ENCODE peak calls at places on chromosome 1, in five cellular contexts. X is neural crest cell, S is IMR-90, M is transverse colon, K is EL. N is an unnamed sample.

GRCh38 chr1:212645563-212646543 is 37.3 kb downstream of the ATF3 start:
- DNase-seq in X (no peak), S (no peak), M (no peak), K (no peak), N (no peak)

GRCh38 chr1:26336477-26337205 is 17.3 kb downstream of the CRYBG2 start:
- DNase-seq in X (peak; percentile 42), S (no peak), M (peak; percentile 96), K (peak; percentile 66), N (no peak)

GRCh38 chr1:170290226-170290625 is 144.5 kb downstream of the NTMT2 start:
- DNase-seq in X (no peak), S (no peak), M (no peak), K (no peak), N (no peak)

GRCh38 chr1:14945132-14946010 is 208.2 kb upstream of the TMEM51 start:
- DNase-seq in X (no peak), S (peak; percentile 90), M (peak; percentile 50), K (peak; percentile 94), N (no peak)

GRCh38 chr1:58836396-58836795 is 52.5 kb upstream of the JUN start:
- DNase-seq in X (no peak), S (no peak), M (no peak), K (no peak), N (no peak)

GRCh38 chr1:241063281-241063680 is 293.7 kb downstream of the RGS7 start:
- DNase-seq in X (no peak), S (no peak), M (no peak), K (no peak), N (no peak)

GRCh38 chr1:225423518-225423855 is 4.4 kb downstream of the LBR start:
- DNase-seq in X (no peak), S (no peak), M (no peak), K (no peak), N (no peak)

GRCh38 chr1:247452447-247453039 is 5.4 kb downstream of the OR2B11 start:
- DNase-seq in X (no peak), S (no peak), M (no peak), K (no peak), N (no peak)

GRCh38 chr1:202122639-202123335 is at the start of gene GPR37L1:
- DNase-seq in X (peak; percentile 57), S (peak; percentile 50), M (no peak), K (peak; percentile 59), N (peak; percentile 47)

GRCh38 chr1:156896490-156897033 is 3.0 kb downstream of the PEAR1 start:
- DNase-seq in X (no peak), S (peak; percentile 92), M (no peak), K (peak; percentile 97), N (no peak)

GRCh38 chr1:36151845-36152203 is 2.5 kb upstream of the TRAPPC3 start:
- DNase-seq in X (no peak), S (no peak), M (peak; percentile 61), K (no peak), N (no peak)

GRCh38 chr1:18530567-18531502 is 50.1 kb downstream of the KLHDC7A start:
- DNase-seq in X (no peak), S (no peak), M (peak; percentile 31), K (no peak), N (peak; percentile 25)

GRCh38 chr1:109640285-109640865 is 15.5 kb upstream of the GSTM4 start:
- DNase-seq in X (peak; percentile 99), S (peak; percentile 55), M (peak; percentile 93), K (peak; percentile 71), N (no peak)

GRCh38 chr1:71565267-71565666 is 484.4 kb upstream of the ZRANB2 start:
- DNase-seq in X (no peak), S (peak; percentile 83), M (no peak), K (no peak), N (no peak)

GRCh38 chr1:68016364-68016763 is 34.1 kb downstream of the DIRAS3 start:
- DNase-seq in X (no peak), S (peak; percentile 34), M (no peak), K (no peak), N (no peak)

GRCh38 chr1:179771509-179771908 is 28.4 kb downstream of the FAM163A start:
- DNase-seq in X (no peak), S (no peak), M (no peak), K (no peak), N (no peak)

GRCh38 chr1:46492871-46493270 is 3.2 kb downstream of the DMBX1 start:
- DNase-seq in X (no peak), S (no peak), M (no peak), K (no peak), N (no peak)

GRCh38 chr1:17274186-17275170 is 25.6 kb downstream of the PADI3 start:
- DNase-seq in X (peak; percentile 75), S (peak; percentile 29), M (peak; percentile 74), K (peak; percentile 71), N (peak; percentile 55)

GRCh38 chr1:23613191-23614126 is 54.2 kb upstream of the ID3 start:
- DNase-seq in X (no peak), S (no peak), M (peak; percentile 49), K (no peak), N (no peak)

GRCh38 chr1:226541631-226542622 is 6.6 kb upstream of the STUM start:
- DNase-seq in X (no peak), S (no peak), M (peak; percentile 61), K (no peak), N (no peak)

GRCh38 chr1:210826686-210827085 is 307.3 kb downstream of the KCNH1 start:
- DNase-seq in X (no peak), S (no peak), M (no peak), K (no peak), N (no peak)

GRCh38 chr1:33434363-33434750 is 3.5 kb upstream of the PHC2 start:
- DNase-seq in X (no peak), S (no peak), M (no peak), K (no peak), N (no peak)

GRCh38 chr1:224182057-224182865 is 779 bp upstream of the DEGS1 start:
- DNase-seq in X (no peak), S (no peak), M (peak; percentile 14), K (no peak), N (no peak)

GRCh38 chr1:35640380-35641232 is 720 bp downstream of the PSMB2 start:
- DNase-seq in X (peak; percentile 3), S (no peak), M (no peak), K (peak; percentile 16), N (no peak)

GRCh38 chr1:152739841-152740240 is 18.0 kb upstream of the KPRP start:
- DNase-seq in X (no peak), S (no peak), M (no peak), K (no peak), N (no peak)

GRCh38 chr1:98546319-98546718 is 115.2 kb upstream of the SNX7 start:
- DNase-seq in X (no peak), S (peak; percentile 24), M (no peak), K (no peak), N (no peak)

GRCh38 chr1:147669475-147670318 is 627 bp downstream of the ACP6 start:
- DNase-seq in X (peak; percentile 47), S (peak; percentile 47), M (peak; percentile 55), K (peak; percentile 61), N (no peak)

GRCh38 chr1:36123357-36123756 is 1.7 kb downstream of the COL8A2 start:
- DNase-seq in X (no peak), S (no peak), M (no peak), K (no peak), N (no peak)

GRCh38 chr1:150596976-150597375 is 17.6 kb upstream of the MCL1 start:
- DNase-seq in X (no peak), S (no peak), M (no peak), K (no peak), N (no peak)

GRCh38 chr1:63843884-63844283 is 70.1 kb downstream of the ROR1 start:
- DNase-seq in X (no peak), S (no peak), M (no peak), K (no peak), N (no peak)

GRCh38 chr1:108880850-108881249 is 4.1 kb downstream of the GPSM2 start:
- DNase-seq in X (no peak), S (peak; percentile 23), M (no peak), K (no peak), N (no peak)

GRCh38 chr1:45141247-45142003 is 65.0 kb downstream of the ZSWIM5 start:
- DNase-seq in X (no peak), S (no peak), M (peak; percentile 81), K (no peak), N (no peak)

GRCh38 chr1:201899683-201900429 is 11.2 kb downstream of the SHISA4 start:
- DNase-seq in X (no peak), S (no peak), M (no peak), K (no peak), N (no peak)

GRCh38 chr1:19764848-19765247 is 34.9 kb downstream of the TMCO4 start:
- DNase-seq in X (no peak), S (no peak), M (no peak), K (no peak), N (no peak)

GRCh38 chr1:112431038-112431437 is 35.0 kb downstream of the CTTNBP2NL start:
- DNase-seq in X (no peak), S (no peak), M (no peak), K (no peak), N (no peak)

GRCh38 chr1:212664409-212665199 is 35.0 kb downstream of the BATF3 start:
- DNase-seq in X (no peak), S (no peak), M (no peak), K (no peak), N (no peak)

N was measured in iPS DF 6.9.